ENCODE peak calls at places on chromosome 22, in four cellular contexts. H is spleen, T is A549, X is tibial nerve. Z is an unnamed sample.

GRCh38 chr22:38203090-38203810 is 1.5 kb downstream of the MAFF start:
- DNase-seq in H (peak; percentile 89), T (peak; percentile 47), X (no peak), Z (no peak)

GRCh38 chr22:25777870-25778269 is 35.9 kb downstream of the MYO18B start:
- DNase-seq in H (no peak), T (peak; percentile 69), X (no peak), Z (no peak)

GRCh38 chr22:49599039-49599438 is 228.6 kb downstream of the BRD1 start:
- DNase-seq in H (peak; percentile 71), T (no peak), X (no peak), Z (no peak)

GRCh38 chr22:45996241-45997076 is 19.5 kb upstream of the WNT7B start:
- DNase-seq in H (peak; percentile 92), T (no peak), X (no peak), Z (peak; percentile 82)

GRCh38 chr22:46593211-46593676 is 26.9 kb upstream of the GRAMD4 start:
- DNase-seq in H (peak; percentile 91), T (no peak), X (no peak), Z (no peak)

GRCh38 chr22:47848384-47848920 is 1086.0 kb downstream of the TBC1D22A start:
- DNase-seq in H (no peak), T (no peak), X (no peak), Z (no peak)

GRCh38 chr22:43567691-43568308 is 156.0 kb downstream of the MPPED1 start:
- DNase-seq in H (no peak), T (no peak), X (no peak), Z (no peak)

GRCh38 chr22:37330200-37331033 is 48.1 kb downstream of the CYTH4 start:
- DNase-seq in H (no peak), T (peak; percentile 87), X (no peak), Z (no peak)

GRCh38 chr22:31173386-31174145 is 13.6 kb downstream of the RNF185 start:
- DNase-seq in H (no peak), T (peak; percentile 32), X (no peak), Z (peak; percentile 71)

GRCh38 chr22:48795664-48796063 is 1032.0 kb downstream of the BRD1 start:
- DNase-seq in H (no peak), T (no peak), X (no peak), Z (no peak)

GRCh38 chr22:50489363-50490243 is 2.9 kb downstream of the MIOX start:
- DNase-seq in H (no peak), T (no peak), X (no peak), Z (no peak)

GRCh38 chr22:41445171-41446056 is 1.2 kb downstream of the TOB2 start:
- DNase-seq in H (peak; percentile 84), T (peak; percentile 30), X (no peak), Z (no peak)

GRCh38 chr22:41401781-41402648 is 20.3 kb downstream of the TEF start:
- DNase-seq in H (no peak), T (peak; percentile 43), X (no peak), Z (no peak)

GRCh38 chr22:29994941-29995340 is 85.3 kb upstream of the HORMAD2 start:
- DNase-seq in H (no peak), T (peak; percentile 37), X (no peak), Z (no peak)

GRCh38 chr22:49632199-49633009 is 195.3 kb downstream of the BRD1 start:
- DNase-seq in H (no peak), T (peak; percentile 55), X (no peak), Z (no peak)

GRCh38 chr22:41560095-41560487 is 719 bp upstream of the CSDC2 start:
- DNase-seq in H (no peak), T (no peak), X (no peak), Z (no peak)

GRCh38 chr22:43002198-43002577 is 12.8 kb downstream of the PACSIN2 start:
- DNase-seq in H (no peak), T (peak; percentile 42), X (no peak), Z (no peak)

GRCh38 chr22:31286360-31287255 is 5.7 kb downstream of the PIK3IP1 start:
- DNase-seq in H (no peak), T (no peak), X (no peak), Z (peak; percentile 79)

GRCh38 chr22:43854786-43855271 is 7.5 kb downstream of the SULT4A1 start:
- DNase-seq in H (peak; percentile 40), T (no peak), X (no peak), Z (peak; percentile 56)

GRCh38 chr22:27252282-27253049 is 549.1 kb downstream of the MN1 start:
- DNase-seq in H (no peak), T (peak; percentile 86), X (no peak), Z (no peak)

GRCh38 chr22:47486569-47487312 is 724.3 kb downstream of the TBC1D22A start:
- DNase-seq in H (no peak), T (no peak), X (no peak), Z (no peak)

GRCh38 chr22:46538816-46539163 is 1.4 kb upstream of the CELSR1 start:
- DNase-seq in H (no peak), T (peak; percentile 26), X (no peak), Z (no peak)

GRCh38 chr22:50674127-50674493 is 1.5 kb downstream of the SHANK3 start:
- DNase-seq in H (no peak), T (no peak), X (no peak), Z (no peak)

GRCh38 chr22:48949375-48950149 is 878.1 kb downstream of the BRD1 start:
- DNase-seq in H (peak; percentile 13), T (no peak), X (no peak), Z (no peak)

GRCh38 chr22:21947040-21948014 is 5.3 kb downstream of the PPM1F start:
- DNase-seq in H (peak; percentile 64), T (peak; percentile 22), X (no peak), Z (no peak)

GRCh38 chr22:22076937-22077703 is 94.5 kb upstream of the TOP3B start:
- DNase-seq in H (no peak), T (no peak), X (no peak), Z (no peak)

GRCh38 chr22:49995413-49996191 is 17.0 kb downstream of the IL17REL start:
- DNase-seq in H (no peak), T (no peak), X (no peak), Z (no peak)

GRCh38 chr22:36528336-36528735 is 630 bp downstream of the EIF3D start:
- DNase-seq in H (no peak), T (no peak), X (no peak), Z (no peak)

GRCh38 chr22:50010676-50011446 is 1.7 kb downstream of the IL17REL start:
- DNase-seq in H (no peak), T (no peak), X (no peak), Z (no peak)

GRCh38 chr22:24593810-24594568 is 1.1 kb upstream of the LRRC75B start:
- DNase-seq in H (no peak), T (no peak), X (no peak), Z (no peak)

GRCh38 chr22:24592846-24593809 is at the start of gene LRRC75B:
- DNase-seq in H (peak; percentile 87), T (peak; percentile 82), X (peak; percentile 86), Z (peak; percentile 52)

GRCh38 chr22:24594569-24595120 is 1.8 kb upstream of the LRRC75B start:
- DNase-seq in H (no peak), T (no peak), X (no peak), Z (no peak)

GRCh38 chr22:24595228-24595627 is 2.4 kb upstream of the LRRC75B start:
- DNase-seq in H (no peak), T (no peak), X (no peak), Z (no peak)

DNA sequence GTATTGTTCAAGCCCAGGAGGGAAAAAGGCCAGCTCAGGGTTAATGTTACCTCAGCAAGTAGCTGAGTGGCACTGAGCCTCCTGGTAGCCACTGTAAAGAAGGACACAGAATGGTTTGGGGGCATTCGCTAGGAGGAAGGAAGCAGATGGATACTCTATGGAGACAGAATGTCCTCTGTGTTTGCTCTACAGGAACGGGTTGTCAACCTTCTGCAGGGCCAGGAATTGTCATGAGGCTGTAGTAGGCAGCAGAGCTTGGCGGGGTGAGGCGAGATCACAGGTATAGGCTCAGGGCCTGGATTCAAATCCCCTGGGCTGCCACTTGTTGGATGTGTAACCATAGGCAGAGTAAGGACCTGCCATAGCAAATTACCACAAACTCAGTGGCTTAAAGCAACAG is 3.0 kb upstream of the LRRC75B start:
- DNase-seq in H (no peak), T (no peak), X (no peak), Z (no peak)
- H3K27ac ChIP-seq in H (no peak overlapping the region), T (no peak overlapping the region), X (no peak overlapping the region), Z (no peak overlapping the region)

DNA sequence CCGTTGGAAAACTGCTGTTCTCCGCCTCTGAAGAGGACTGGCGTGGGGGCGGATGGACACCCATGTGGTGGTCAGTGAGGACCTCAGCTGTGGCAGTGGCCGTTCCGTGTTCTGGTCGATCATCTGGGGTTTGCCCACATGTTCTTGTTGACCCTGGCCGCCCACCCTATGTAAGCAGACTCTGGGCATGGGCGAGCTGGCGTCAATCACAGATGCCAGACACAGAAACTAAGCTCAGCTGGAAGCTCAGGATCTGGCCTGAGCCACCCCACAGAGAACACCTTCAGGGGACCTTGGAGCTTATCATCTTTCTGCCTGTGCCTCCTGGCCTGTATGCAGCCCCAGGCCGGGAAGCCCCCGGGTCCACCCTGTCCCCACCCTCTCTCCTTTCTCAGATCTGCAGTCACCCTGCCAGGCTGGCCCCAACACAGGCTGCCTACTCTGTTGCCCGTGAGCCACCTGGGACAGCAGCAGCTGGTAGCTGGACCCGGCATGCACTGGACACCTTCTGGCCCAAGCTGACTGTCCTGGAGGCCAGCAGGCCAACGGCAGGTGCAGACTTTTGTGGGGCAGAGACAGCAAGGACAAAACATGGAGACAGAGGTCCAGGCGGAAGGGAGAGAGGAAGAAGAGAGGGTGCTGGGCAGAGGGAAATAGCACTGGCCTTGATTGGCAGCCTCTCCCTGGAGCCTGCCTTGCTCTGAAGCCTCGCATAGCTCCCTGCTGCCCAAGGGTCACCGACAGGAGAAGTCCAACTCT is 91.5 kb downstream of the PHF21B start:
- DNase-seq in H (peak; percentile 44), T (no peak), X (no peak), Z (no peak)
- TF ChIP-seq CTCF in H (no peak), T (no peak), X (no peak), Z (no peak)

DNA sequence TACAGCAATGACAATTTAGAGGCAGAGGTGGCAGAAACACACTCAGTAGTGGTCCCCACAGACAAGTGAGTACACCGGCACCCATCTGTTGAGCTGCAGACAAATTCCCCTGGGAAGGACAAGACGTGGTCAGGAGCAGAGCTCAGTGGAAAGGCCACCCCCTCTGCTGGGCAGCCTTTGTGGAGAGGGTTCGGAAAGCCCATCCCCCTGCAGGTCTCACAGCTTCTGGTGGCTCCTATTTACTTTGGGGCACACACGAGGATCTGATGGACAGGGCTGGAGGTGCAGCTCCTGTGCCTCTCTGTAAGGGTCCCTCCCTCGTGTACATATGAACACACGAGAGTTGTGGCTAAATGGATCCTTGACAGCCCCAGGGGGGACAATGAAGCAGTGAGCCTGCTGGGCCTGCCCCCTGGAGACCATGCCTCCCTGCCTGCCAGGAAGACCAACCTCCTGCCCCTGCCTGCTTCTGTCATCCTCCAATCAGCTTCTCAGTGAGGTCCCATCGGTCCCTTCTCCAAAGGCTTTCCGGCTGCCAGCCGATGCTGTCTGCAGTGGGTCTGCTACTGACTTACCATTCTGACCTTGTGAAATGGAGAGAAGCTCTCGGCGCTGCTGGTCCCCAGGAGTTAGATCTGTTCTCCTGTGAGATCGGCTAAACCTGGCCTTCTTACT is 161.5 kb downstream of the CACNA1I start:
- DNase-seq in H (peak; percentile 68), T (no peak), X (no peak), Z (no peak)
- H3K27ac ChIP-seq in H (no peak overlapping the region), T (no peak overlapping the region), X (no peak overlapping the region), Z (no peak overlapping the region)

GRCh38 chr22:28935713-28936112 is 52.3 kb downstream of the ZNRF3 start:
- DNase-seq in H (no peak), T (no peak), X (no peak), Z (peak; percentile 1)
- TF ChIP-seq CTCF in H (peak; percentile 11), T (no peak), X (no peak), Z (no peak)